ENCODE peak calls at places on chromosome 19, in five cellular contexts. One of them, this sample, is unnamed.

GRCh38 chr19:1513492-1514294 is 874 bp upstream of the ADAMTSL5 start:
- DNase-seq in iPS DF 6.9: no peak
- DNase-seq in glomerular endothelial cell: no peak
- DNase-seq in T-helper 2 cell: peak
- DNase-seq in lung microvascular endothelial cell: peak
- DNase-seq in this sample: peak

GRCh38 chr19:8399681-8400188 is 9.6 kb downstream of the RAB11B start:
- DNase-seq in iPS DF 6.9: no peak
- DNase-seq in glomerular endothelial cell: no peak
- DNase-seq in T-helper 2 cell: no peak
- DNase-seq in lung microvascular endothelial cell: no peak
- DNase-seq in this sample: no peak

GRCh38 chr19:38852231-38853044 is 2.7 kb upstream of the HNRNPL start:
- DNase-seq in iPS DF 6.9: no peak
- DNase-seq in glomerular endothelial cell: no peak
- DNase-seq in T-helper 2 cell: no peak
- DNase-seq in lung microvascular endothelial cell: peak
- DNase-seq in this sample: peak

GRCh38 chr19:50928841-50929240 is 17.6 kb upstream of the KLK4 start:
- DNase-seq in iPS DF 6.9: no peak
- DNase-seq in glomerular endothelial cell: no peak
- DNase-seq in T-helper 2 cell: no peak
- DNase-seq in lung microvascular endothelial cell: no peak
- DNase-seq in this sample: no peak

GRCh38 chr19:58581227-58582141 is 8.3 kb upstream of the MZF1 start:
- DNase-seq in iPS DF 6.9: peak
- DNase-seq in glomerular endothelial cell: no peak
- DNase-seq in T-helper 2 cell: peak
- DNase-seq in lung microvascular endothelial cell: peak
- DNase-seq in this sample: no peak

GRCh38 chr19:12867120-12868099 is 13.8 kb downstream of the DNASE2 start:
- DNase-seq in iPS DF 6.9: peak
- DNase-seq in glomerular endothelial cell: no peak
- DNase-seq in T-helper 2 cell: peak
- DNase-seq in lung microvascular endothelial cell: peak
- DNase-seq in this sample: peak

GRCh38 chr19:48969276-48970138 is 4.4 kb downstream of the FTL start:
- DNase-seq in iPS DF 6.9: no peak
- DNase-seq in glomerular endothelial cell: no peak
- DNase-seq in T-helper 2 cell: no peak
- DNase-seq in lung microvascular endothelial cell: peak
- DNase-seq in this sample: no peak

GRCh38 chr19:1455336-1456120 is 5.6 kb downstream of the APC2 start:
- DNase-seq in iPS DF 6.9: peak
- DNase-seq in glomerular endothelial cell: no peak
- DNase-seq in T-helper 2 cell: peak
- DNase-seq in lung microvascular endothelial cell: peak
- DNase-seq in this sample: no peak

GRCh38 chr19:49151339-49152217 is 3.6 kb downstream of the HRC start:
- DNase-seq in iPS DF 6.9: no peak
- DNase-seq in glomerular endothelial cell: no peak
- DNase-seq in T-helper 2 cell: no peak
- DNase-seq in lung microvascular endothelial cell: peak
- DNase-seq in this sample: no peak

GRCh38 chr19:54412877-54413276 is 2.4 kb upstream of the TTYH1 start:
- DNase-seq in iPS DF 6.9: no peak
- DNase-seq in glomerular endothelial cell: no peak
- DNase-seq in T-helper 2 cell: no peak
- DNase-seq in lung microvascular endothelial cell: no peak
- DNase-seq in this sample: no peak

GRCh38 chr19:13573268-13573667 is 67.0 kb upstream of the CACNA1A start:
- DNase-seq in iPS DF 6.9: no peak
- DNase-seq in glomerular endothelial cell: no peak
- DNase-seq in T-helper 2 cell: no peak
- DNase-seq in lung microvascular endothelial cell: no peak
- DNase-seq in this sample: no peak

GRCh38 chr19:47493378-47494210 is 9.6 kb upstream of the KPTN start:
- DNase-seq in iPS DF 6.9: no peak
- DNase-seq in glomerular endothelial cell: no peak
- DNase-seq in T-helper 2 cell: no peak
- DNase-seq in lung microvascular endothelial cell: no peak
- DNase-seq in this sample: no peak

GRCh38 chr19:18220632-18221275 is 5.5 kb downstream of the PDE4C start:
- DNase-seq in iPS DF 6.9: no peak
- DNase-seq in glomerular endothelial cell: no peak
- DNase-seq in T-helper 2 cell: no peak
- DNase-seq in lung microvascular endothelial cell: no peak
- DNase-seq in this sample: no peak

GRCh38 chr19:48361912-48362311 is 1.8 kb downstream of the TMEM143 start:
- DNase-seq in iPS DF 6.9: no peak
- DNase-seq in glomerular endothelial cell: no peak
- DNase-seq in T-helper 2 cell: no peak
- DNase-seq in lung microvascular endothelial cell: no peak
- DNase-seq in this sample: no peak

GRCh38 chr19:6250024-6250605 is 29.7 kb downstream of the MLLT1 start:
- DNase-seq in iPS DF 6.9: no peak
- DNase-seq in glomerular endothelial cell: no peak
- DNase-seq in T-helper 2 cell: no peak
- DNase-seq in lung microvascular endothelial cell: no peak
- DNase-seq in this sample: no peak

GRCh38 chr19:48837081-48837524 is 812 bp upstream of the HSD17B14 start:
- DNase-seq in iPS DF 6.9: peak
- DNase-seq in glomerular endothelial cell: peak
- DNase-seq in T-helper 2 cell: peak
- DNase-seq in lung microvascular endothelial cell: peak
- DNase-seq in this sample: peak

GRCh38 chr19:40735003-40735771 is 15.1 kb downstream of the ACTMAP start:
- DNase-seq in iPS DF 6.9: no peak
- DNase-seq in glomerular endothelial cell: no peak
- DNase-seq in T-helper 2 cell: no peak
- DNase-seq in lung microvascular endothelial cell: no peak
- DNase-seq in this sample: no peak

GRCh38 chr19:55632463-55632834 is 8.1 kb upstream of the ZNF784 start:
- DNase-seq in iPS DF 6.9: peak
- DNase-seq in glomerular endothelial cell: peak
- DNase-seq in T-helper 2 cell: no peak
- DNase-seq in lung microvascular endothelial cell: peak
- DNase-seq in this sample: peak

GRCh38 chr19:40110570-40110969 is 19.8 kb upstream of the ZNF780A start:
- DNase-seq in iPS DF 6.9: no peak
- DNase-seq in glomerular endothelial cell: no peak
- DNase-seq in T-helper 2 cell: no peak
- DNase-seq in lung microvascular endothelial cell: no peak
- DNase-seq in this sample: no peak

GRCh38 chr19:58356236-58356970 is 3.1 kb upstream of the A1BG start:
- DNase-seq in iPS DF 6.9: no peak
- DNase-seq in glomerular endothelial cell: no peak
- DNase-seq in T-helper 2 cell: no peak
- DNase-seq in lung microvascular endothelial cell: peak
- DNase-seq in this sample: no peak

GRCh38 chr19:30447276-30447870 is 75.2 kb downstream of the ZNF536 start:
- DNase-seq in iPS DF 6.9: no peak
- DNase-seq in glomerular endothelial cell: no peak
- DNase-seq in T-helper 2 cell: no peak
- DNase-seq in lung microvascular endothelial cell: no peak
- DNase-seq in this sample: no peak

GRCh38 chr19:4375620-4376228 is 24.6 kb downstream of the SH3GL1 start:
- DNase-seq in iPS DF 6.9: no peak
- DNase-seq in glomerular endothelial cell: no peak
- DNase-seq in T-helper 2 cell: no peak
- DNase-seq in lung microvascular endothelial cell: peak
- DNase-seq in this sample: no peak

GRCh38 chr19:57515218-57515617 is 11.9 kb upstream of the ZNF549 start:
- DNase-seq in iPS DF 6.9: no peak
- DNase-seq in glomerular endothelial cell: no peak
- DNase-seq in T-helper 2 cell: no peak
- DNase-seq in lung microvascular endothelial cell: no peak
- DNase-seq in this sample: no peak

GRCh38 chr19:6971366-6971765 is 49.9 kb downstream of the MBD3L2B start:
- DNase-seq in iPS DF 6.9: no peak
- DNase-seq in glomerular endothelial cell: no peak
- DNase-seq in T-helper 2 cell: no peak
- DNase-seq in lung microvascular endothelial cell: no peak
- DNase-seq in this sample: no peak

This sample was measured in SW 1271.